ENCODE peak calls at places on chromosomes 11 and 22, in four cellular contexts. One of them, this sample, is unnamed.
A peak's percentile ranks its signal among the peaks of the same experiment; 100 is the strongest.

GRCh38 chr22:48753381-48753730 is 1074.3 kb downstream of the BRD1 start:
- DNase-seq in heart left ventricle: no peak
- DNase-seq in GM23338: no peak
- DNase-seq in neural progenitor cell: no peak
- DNase-seq in this sample: no peak

GRCh38 chr11:113874096-113874919 is 1.1 kb downstream of the USP28 start:
- DNase-seq in neural progenitor cell: no peak
- DNase-seq in heart left ventricle: no peak
- DNase-seq in GM23338: peak; percentile 39
- DNase-seq in this sample: peak; percentile 22

GRCh38 chr11:36540998-36541397 is 26.8 kb upstream of the RAG1 start:
- DNase-seq in heart left ventricle: peak; percentile 36
- DNase-seq in GM23338: peak; percentile 80
- DNase-seq in neural progenitor cell: peak; percentile 61
- DNase-seq in this sample: no peak

GRCh38 chr22:44092636-44093220 is 68.6 kb downstream of the PARVB start:
- DNase-seq in GM23338: no peak
- DNase-seq in neural progenitor cell: no peak
- DNase-seq in heart left ventricle: no peak
- DNase-seq in this sample: no peak

GRCh38 chr11:69670158-69670845 is 4.9 kb downstream of the LTO1 start:
- DNase-seq in GM23338: peak; percentile 92
- DNase-seq in neural progenitor cell: peak; percentile 92
- DNase-seq in heart left ventricle: peak; percentile 88
- DNase-seq in this sample: peak; percentile 85

GRCh38 chr11:65774525-65775306 is 6.1 kb downstream of the AP5B1 start:
- DNase-seq in heart left ventricle: no peak
- DNase-seq in neural progenitor cell: no peak
- DNase-seq in GM23338: no peak
- DNase-seq in this sample: no peak

GRCh38 chr22:32517488-32517887 is 42.9 kb downstream of the FBXO7 start:
- DNase-seq in GM23338: no peak
- DNase-seq in neural progenitor cell: no peak
- DNase-seq in heart left ventricle: no peak
- DNase-seq in this sample: no peak

GRCh38 chr11:72012897-72013721 is 14.4 kb downstream of the IL18BP start:
- DNase-seq in neural progenitor cell: no peak
- DNase-seq in heart left ventricle: peak; percentile 90
- DNase-seq in GM23338: no peak
- DNase-seq in this sample: peak; percentile 79

GRCh38 chr11:31779268-31779879 is 31.7 kb downstream of the PAX6 start:
- DNase-seq in heart left ventricle: no peak
- DNase-seq in neural progenitor cell: peak; percentile 22
- DNase-seq in GM23338: no peak
- DNase-seq in this sample: no peak

GRCh38 chr22:49906071-49906798 is 12.0 kb downstream of the ALG12 start:
- DNase-seq in neural progenitor cell: no peak
- DNase-seq in heart left ventricle: no peak
- DNase-seq in GM23338: no peak
- DNase-seq in this sample: no peak

GRCh38 chr22:32644252-32645100 is 157.0 kb upstream of the TIMP3 start:
- DNase-seq in heart left ventricle: peak; percentile 69
- DNase-seq in GM23338: peak; percentile 36
- DNase-seq in neural progenitor cell: no peak
- DNase-seq in this sample: peak; percentile 45

GRCh38 chr11:13963169-13963948 is 836 bp downstream of the SPON1 start:
- DNase-seq in neural progenitor cell: peak; percentile 66
- DNase-seq in heart left ventricle: peak; percentile 46
- DNase-seq in GM23338: peak; percentile 58
- DNase-seq in this sample: peak; percentile 50

GRCh38 chr11:16876840-16877239 is 137.4 kb downstream of the PLEKHA7 start:
- DNase-seq in neural progenitor cell: no peak
- DNase-seq in GM23338: no peak
- DNase-seq in heart left ventricle: no peak
- DNase-seq in this sample: no peak

GRCh38 chr11:33934450-33934849 is 42.6 kb upstream of the LMO2 start:
- DNase-seq in GM23338: no peak
- DNase-seq in neural progenitor cell: no peak
- DNase-seq in heart left ventricle: no peak
- DNase-seq in this sample: no peak

GRCh38 chr11:69867076-69868002 is 48.1 kb upstream of the FGF3 start:
- DNase-seq in heart left ventricle: no peak
- DNase-seq in neural progenitor cell: no peak
- DNase-seq in GM23338: no peak
- DNase-seq in this sample: no peak

GRCh38 chr22:22948651-22949611 is 61.3 kb downstream of the IGLL5 start:
- DNase-seq in neural progenitor cell: no peak
- DNase-seq in GM23338: no peak
- DNase-seq in heart left ventricle: no peak
- DNase-seq in this sample: no peak

GRCh38 chr11:65310756-65311155 is 3.9 kb upstream of the CDC42EP2 start:
- DNase-seq in heart left ventricle: no peak
- DNase-seq in GM23338: no peak
- DNase-seq in neural progenitor cell: peak; percentile 83
- DNase-seq in this sample: no peak

GRCh38 chr22:28181332-28181731 is 262.3 kb upstream of the PITPNB start:
- DNase-seq in GM23338: no peak
- DNase-seq in neural progenitor cell: no peak
- DNase-seq in heart left ventricle: no peak
- DNase-seq in this sample: no peak

GRCh38 chr11:73729594-73730206 is 31.2 kb downstream of the RAB6A start:
- DNase-seq in GM23338: peak; percentile 86
- DNase-seq in neural progenitor cell: peak; percentile 78
- DNase-seq in heart left ventricle: no peak
- DNase-seq in this sample: no peak

GRCh38 chr11:35011389-35011788 is 95.0 kb downstream of the PDHX start:
- DNase-seq in neural progenitor cell: no peak
- DNase-seq in heart left ventricle: no peak
- DNase-seq in GM23338: no peak
- DNase-seq in this sample: no peak

GRCh38 chr22:31100762-31101525 is 6.4 kb downstream of the SELENOM start:
- DNase-seq in neural progenitor cell: no peak
- DNase-seq in GM23338: no peak
- DNase-seq in heart left ventricle: no peak
- DNase-seq in this sample: no peak

GRCh38 chr22:35758394-35758793 is 40.7 kb downstream of the APOL5 start:
- DNase-seq in neural progenitor cell: no peak
- DNase-seq in GM23338: no peak
- DNase-seq in heart left ventricle: no peak
- DNase-seq in this sample: no peak

GRCh38 chr11:24683578-24683977 is 186.7 kb downstream of the LUZP2 start:
- DNase-seq in GM23338: no peak
- DNase-seq in neural progenitor cell: no peak
- DNase-seq in heart left ventricle: no peak
- DNase-seq in this sample: no peak

GRCh38 chr11:42595856-42596255 is 715.9 kb upstream of the API5 start:
- DNase-seq in neural progenitor cell: peak; percentile 14
- DNase-seq in GM23338: peak; percentile 85
- DNase-seq in heart left ventricle: no peak
- DNase-seq in this sample: no peak

GRCh38 chr11:76206077-76206326 is 300 bp downstream of the WNT11 start:
- DNase-seq in neural progenitor cell: no peak
- DNase-seq in GM23338: no peak
- DNase-seq in heart left ventricle: no peak
- DNase-seq in this sample: no peak
- H3K4me3 ChIP-seq in neural progenitor cell: peak overlapping the region; percentile 56
- H3K4me3 ChIP-seq in GM23338: peak overlapping the region; percentile 72
- H3K4me3 ChIP-seq in heart left ventricle: peak overlapping the region; percentile 68
- H3K4me3 ChIP-seq in this sample: peak overlapping the region; percentile 31

GRCh38 chr11:10777806-10778205 is 26.8 kb downstream of the CTR9 start:
- DNase-seq in neural progenitor cell: no peak
- DNase-seq in GM23338: no peak
- DNase-seq in heart left ventricle: no peak
- DNase-seq in this sample: no peak
- H3K4me1 ChIP-seq in neural progenitor cell: no peaks in the 10 kb centered on the region
- H3K4me1 ChIP-seq in GM23338: no peaks in the 10 kb centered on the region
- H3K4me1 ChIP-seq in heart left ventricle: peaks cover 16% of the 10 kb centered on the region
- H3K4me1 ChIP-seq in this sample: no peaks in the 10 kb centered on the region

GRCh38 chr11:78420796-78421209 is 3.2 kb upstream of the GAB2 start:
- DNase-seq in GM23338: no peak
- DNase-seq in neural progenitor cell: no peak
- DNase-seq in heart left ventricle: peak; percentile 64
- DNase-seq in this sample: peak; percentile 72
- H3K4me3 ChIP-seq in GM23338: no peak overlapping the region
- H3K4me3 ChIP-seq in neural progenitor cell: no peak overlapping the region
- H3K4me3 ChIP-seq in heart left ventricle: no peak overlapping the region
- H3K4me3 ChIP-seq in this sample: no peak overlapping the region

DNA sequence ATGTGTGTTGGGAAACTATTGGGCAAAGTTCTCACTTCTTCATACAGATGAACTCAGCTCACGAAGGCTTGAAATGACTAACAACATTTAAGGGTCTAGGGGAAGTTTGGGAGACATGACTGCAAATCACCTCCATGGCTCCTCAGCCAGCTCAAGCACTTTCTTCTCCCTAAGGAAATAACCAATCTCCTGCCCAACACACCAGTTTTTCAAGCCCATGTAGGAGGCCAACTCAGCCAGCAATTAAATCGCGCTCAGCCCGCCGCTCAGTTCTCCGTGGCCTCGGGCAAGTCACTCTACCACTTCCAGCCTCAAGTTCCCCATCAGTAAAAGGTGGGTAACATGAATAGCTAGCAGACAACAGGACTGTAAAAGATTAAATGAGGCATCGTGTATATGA is 814 bp downstream of the POLDIP3 start:
- DNase-seq in heart left ventricle: no peak
- DNase-seq in neural progenitor cell: no peak
- DNase-seq in GM23338: no peak
- DNase-seq in this sample: no peak
- H3K4me1 ChIP-seq in heart left ventricle: peaks cover 62% of the 10 kb centered on the region
- H3K4me1 ChIP-seq in neural progenitor cell: peaks cover 21% of the 10 kb centered on the region
- H3K4me1 ChIP-seq in GM23338: peaks cover 15% of the 10 kb centered on the region
- H3K4me1 ChIP-seq in this sample: peaks cover 19% of the 10 kb centered on the region

GRCh38 chr22:37161442-37161841 is 11.7 kb upstream of the IL2RB start:
- DNase-seq in heart left ventricle: no peak
- DNase-seq in neural progenitor cell: no peak
- DNase-seq in GM23338: peak; percentile 38
- DNase-seq in this sample: no peak

GRCh38 chr22:37158963-37159290 is 9.2 kb upstream of the IL2RB start:
- DNase-seq in neural progenitor cell: no peak
- DNase-seq in GM23338: no peak
- DNase-seq in heart left ventricle: no peak
- DNase-seq in this sample: no peak

GRCh38 chr22:37162221-37163095 is 12.7 kb upstream of the IL2RB start:
- DNase-seq in heart left ventricle: no peak
- DNase-seq in neural progenitor cell: no peak
- DNase-seq in GM23338: no peak
- DNase-seq in this sample: no peak

GRCh38 chr22:37157516-37158289 is 8.0 kb upstream of the IL2RB start:
- DNase-seq in neural progenitor cell: no peak
- DNase-seq in GM23338: no peak
- DNase-seq in heart left ventricle: no peak
- DNase-seq in this sample: no peak

GRCh38 chr22:37160037-37160436 is 10.3 kb upstream of the IL2RB start:
- DNase-seq in GM23338: peak; percentile 32
- DNase-seq in heart left ventricle: no peak
- DNase-seq in neural progenitor cell: peak; percentile 28
- DNase-seq in this sample: no peak
- H3K4me3 ChIP-seq in GM23338: no peak overlapping the region
- H3K4me3 ChIP-seq in heart left ventricle: no peak overlapping the region
- H3K4me3 ChIP-seq in neural progenitor cell: no peak overlapping the region
- H3K4me3 ChIP-seq in this sample: no peak overlapping the region

DNA sequence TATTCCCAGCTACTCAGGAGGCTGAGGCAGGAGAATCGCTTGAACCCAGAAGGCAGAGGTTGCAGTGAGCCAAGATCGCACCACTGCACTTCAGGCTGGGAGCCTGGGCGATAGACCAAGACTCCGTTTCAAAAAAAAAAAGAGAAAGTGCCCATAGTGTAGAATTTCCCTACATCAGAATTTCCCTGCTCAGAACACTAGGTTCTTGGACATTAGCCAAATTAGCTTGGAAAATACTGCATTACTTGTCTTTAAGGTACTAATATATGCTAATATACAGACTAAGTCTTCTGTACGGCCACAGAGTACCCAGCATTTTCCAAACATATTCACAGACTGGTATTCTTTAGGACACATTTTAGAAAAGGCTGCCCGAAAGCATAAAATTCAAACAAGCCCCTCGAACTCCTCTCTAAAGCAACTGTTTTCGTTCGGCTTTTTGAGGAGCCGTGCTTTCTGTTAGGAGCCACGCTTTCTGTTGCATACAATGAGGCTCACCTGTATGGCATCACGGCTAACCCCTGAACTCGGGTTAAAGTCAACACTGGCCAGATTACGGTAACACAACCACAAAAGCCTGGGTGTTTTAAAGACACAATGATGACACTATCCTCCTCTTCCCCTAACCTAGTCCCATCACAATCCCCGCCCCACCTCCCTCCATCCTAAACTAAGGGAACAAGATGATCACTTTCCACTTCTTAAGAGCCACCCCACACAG is 18.4 kb downstream of the TNKS1BP1 start:
- DNase-seq in neural progenitor cell: no peak
- DNase-seq in heart left ventricle: no peak
- DNase-seq in GM23338: no peak
- DNase-seq in this sample: no peak
- H3K4me1 ChIP-seq in neural progenitor cell: no peaks in the 10 kb centered on the region
- H3K4me1 ChIP-seq in heart left ventricle: peaks cover 56% of the 10 kb centered on the region
- H3K4me1 ChIP-seq in GM23338: peaks cover 7% of the 10 kb centered on the region
- H3K4me1 ChIP-seq in this sample: peaks cover 23% of the 10 kb centered on the region

DNA sequence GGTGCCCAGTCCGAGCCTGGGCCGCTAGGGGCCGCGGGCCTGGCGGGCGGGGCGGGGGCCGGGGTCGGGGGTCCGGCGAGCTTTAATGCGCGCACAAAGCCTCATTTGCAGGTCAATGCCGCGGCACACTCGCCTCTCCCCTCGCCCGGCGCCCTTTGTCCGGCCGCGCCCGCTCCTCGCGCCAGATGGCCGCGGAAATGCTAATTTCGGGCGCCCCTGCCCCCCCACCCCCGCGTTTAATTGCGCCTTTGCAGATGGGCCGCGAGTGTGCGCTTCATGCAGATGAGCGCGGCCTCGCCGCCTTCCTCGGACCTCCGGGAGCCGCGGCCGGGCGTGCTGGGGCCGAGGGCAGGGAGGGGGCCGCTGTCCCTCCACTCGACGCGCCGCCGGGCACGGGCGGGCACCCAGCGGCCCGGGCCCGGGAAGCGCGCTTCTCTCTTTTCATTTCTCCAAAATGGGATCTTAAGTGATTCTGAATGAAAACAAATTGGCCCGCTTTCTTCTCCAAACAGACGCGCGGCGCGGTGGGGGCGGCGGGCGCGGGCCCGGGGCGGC is 23.1 kb downstream of the CDKN1C start:
- DNase-seq in neural progenitor cell: peak; percentile 88
- DNase-seq in GM23338: peak; percentile 89
- DNase-seq in heart left ventricle: no peak
- DNase-seq in this sample: no peak
- H3K4me3 ChIP-seq in neural progenitor cell: peak overlapping the region; percentile 43
- H3K4me3 ChIP-seq in GM23338: peak overlapping the region; percentile 52
- H3K4me3 ChIP-seq in heart left ventricle: peak overlapping the region; percentile 40
- H3K4me3 ChIP-seq in this sample: peak overlapping the region; percentile 11

This sample was measured in ovary.